ENCODE peak calls at places on chromosomes 1 and 21, in eight cellular contexts. J is ovary; L is right cardiac atrium; S is CD8-positive, alpha-beta memory T cell; O is memory B cell; Z is Right ventricle myocardium superior; Q is heart left ventricle; E is activated CD4-positive, alpha-beta T cell treated with anti-CD3 and anti-CD28 coated beads, Interleukin-2, amount 50 U/mL, for 48 hours. M is an unnamed sample.

GRCh38 chr1:155003766-155004351 is 1.3 kb downstream of the ZBTB7B start:
- DNase-seq in J (peak), L (peak), S (no peak), O (no peak), Z (peak), Q (peak), E (peak), M (no peak)

GRCh38 chr1:230550428-230550827 is 91.9 kb upstream of the COG2 start:
- DNase-seq in J (no peak), L (no peak), S (no peak), O (no peak), Z (no peak), Q (no peak), E (no peak), M (no peak)

GRCh38 chr1:30691480-30691879 is 31.9 kb downstream of the MATN1 start:
- DNase-seq in J (no peak), L (no peak), S (no peak), O (no peak), Z (no peak), Q (no peak), E (no peak), M (no peak)

GRCh38 chr1:218557731-218558130 is 212.6 kb downstream of the TGFB2 start:
- DNase-seq in J (peak), L (peak), S (no peak), O (no peak), Z (no peak), Q (peak), E (no peak), M (no peak)

GRCh38 chr1:42319871-42320484 is 15.1 kb downstream of the FOXJ3 start:
- DNase-seq in J (no peak), L (no peak), S (peak), O (no peak), Z (no peak), Q (no peak), E (no peak), M (no peak)

GRCh38 chr1:21313146-21313885 is 23.1 kb upstream of the ECE1 start:
- DNase-seq in J (no peak), L (peak), S (no peak), O (no peak), Z (peak), Q (no peak), E (no peak), M (no peak)

GRCh38 chr1:1958071-1958541 is 39.0 kb upstream of the TMEM52 start:
- DNase-seq in J (no peak), L (peak), S (no peak), O (no peak), Z (no peak), Q (no peak), E (no peak), M (no peak)

GRCh38 chr1:88737338-88737927 is 53.4 kb downstream of the PKN2 start:
- DNase-seq in J (no peak), L (no peak), S (no peak), O (no peak), Z (no peak), Q (no peak), E (no peak), M (no peak)

GRCh38 chr1:3900969-3901529 is 977 bp upstream of the C1orf174 start:
- DNase-seq in J (peak), L (peak), S (peak), O (peak), Z (peak), Q (peak), E (peak), M (peak)

GRCh38 chr1:167221126-167221803 is 579 bp downstream of the POU2F1 start:
- DNase-seq in J (peak), L (peak), S (no peak), O (peak), Z (peak), Q (no peak), E (no peak), M (peak)

GRCh38 chr1:25163986-25164385 is 68.3 kb downstream of the SYF2 start:
- DNase-seq in J (no peak), L (no peak), S (no peak), O (no peak), Z (no peak), Q (no peak), E (no peak), M (no peak)

GRCh38 chr1:56557746-56558145 is 21.6 kb downstream of the PLPP3 start:
- DNase-seq in J (no peak), L (no peak), S (no peak), O (no peak), Z (no peak), Q (no peak), E (no peak), M (no peak)

GRCh38 chr21:35850029-35850428 is 210.3 kb downstream of the SETD4 start:
- DNase-seq in J (no peak), L (no peak), S (no peak), O (no peak), Z (no peak), Q (no peak), E (no peak), M (no peak)

GRCh38 chr1:212669102-212669501 is 30.5 kb downstream of the BATF3 start:
- DNase-seq in J (no peak), L (no peak), S (no peak), O (no peak), Z (no peak), Q (no peak), E (no peak), M (no peak)